ENCODE peak calls at places on chromosome 16, in ten cellular contexts. T, L, Y, O, F, R, K, M, G and V are unnamed samples. For H3K9me3, the result is how much of the 10 kb centered on the place peaks cover.

GRCh38 chr16:46629331-46629843 is 8.2 kb upstream of the SHCBP1 start:
- DNase-seq in T (peak), L (peak), Y (no peak), O (no peak), F (peak), R (peak), K (no peak), M (peak), G (no peak), V (no peak)

GRCh38 chr16:85678821-85679220 is 9.9 kb downstream of the GINS2 start:
- DNase-seq in T (no peak), L (no peak), Y (no peak), O (no peak), F (no peak), R (no peak), K (no peak), M (no peak), G (no peak), V (no peak)

GRCh38 chr16:79434771-79435170 is 165.8 kb downstream of the MAF start:
- DNase-seq in T (no peak), L (no peak), Y (no peak), O (no peak), F (no peak), R (no peak), K (no peak), M (no peak), G (no peak), V (no peak)

GRCh38 chr16:8890549-8890921 is 8.4 kb downstream of the LITAFD start:
- DNase-seq in T (no peak), L (no peak), Y (no peak), O (no peak), F (no peak), R (no peak), K (no peak), M (no peak), G (no peak), V (peak)

GRCh38 chr16:585351-585750 is 4.5 kb upstream of the RAB40C start:
- DNase-seq in T (peak), L (no peak), Y (peak), O (no peak), F (no peak), R (no peak), K (peak), M (no peak), G (no peak), V (no peak)

GRCh38 chr16:31113420-31114124 is 3.9 kb upstream of the KAT8 start:
- DNase-seq in T (no peak), L (no peak), Y (no peak), O (no peak), F (no peak), R (no peak), K (no peak), M (no peak), G (no peak), V (no peak)

GRCh38 chr16:67084345-67085028 is 25.3 kb upstream of the PHAF1 start:
- DNase-seq in T (no peak), L (peak), Y (no peak), O (no peak), F (no peak), R (peak), K (no peak), M (peak), G (no peak), V (no peak)

GRCh38 chr16:78957328-78958100 is 643.0 kb downstream of the MAF start:
- DNase-seq in T (peak), L (no peak), Y (no peak), O (no peak), F (no peak), R (no peak), K (no peak), M (no peak), G (no peak), V (no peak)

GRCh38 chr16:66928702-66929388 is 3.5 kb upstream of the RRAD start:
- DNase-seq in T (peak), L (peak), Y (no peak), O (no peak), F (peak), R (peak), K (peak), M (peak), G (no peak), V (no peak)

GRCh38 chr16:85796599-85796998 is 2.7 kb downstream of the EMC8 start:
- DNase-seq in T (no peak), L (no peak), Y (no peak), O (no peak), F (no peak), R (no peak), K (no peak), M (no peak), G (no peak), V (no peak)

GRCh38 chr16:23833960-23834685 is 1.7 kb upstream of the PRKCB start:
- DNase-seq in T (no peak), L (no peak), Y (no peak), O (no peak), F (no peak), R (no peak), K (no peak), M (no peak), G (no peak), V (no peak)

GRCh38 chr16:49369638-49370219 is 3.9 kb upstream of the C16orf78 start:
- DNase-seq in T (no peak), L (no peak), Y (no peak), O (no peak), F (no peak), R (no peak), K (no peak), M (no peak), G (no peak), V (no peak)

GRCh38 chr16:25575363-25575762 is 116.4 kb upstream of the HS3ST4 start:
- DNase-seq in T (no peak), L (no peak), Y (no peak), O (no peak), F (no peak), R (no peak), K (no peak), M (no peak), G (no peak), V (no peak)

GRCh38 chr16:57530104-57530522 is 6.3 kb downstream of the CCDC102A start:
- DNase-seq in T (no peak), L (peak), Y (peak), O (peak), F (no peak), R (peak), K (no peak), M (peak), G (no peak), V (peak)

GRCh38 chr16:72371307-72372081 is 199.5 kb upstream of the PMFBP1 start:
- DNase-seq in T (peak), L (peak), Y (no peak), O (no peak), F (no peak), R (peak), K (no peak), M (peak), G (no peak), V (no peak)

GRCh38 chr16:1871974-1872635 is at the start of gene MEIOB:
- DNase-seq in T (peak), L (no peak), Y (no peak), O (no peak), F (peak), R (no peak), K (peak), M (peak), G (no peak), V (no peak)

GRCh38 chr16:88713054-88713453 is 6.8 kb downstream of the CTU2 start:
- DNase-seq in T (no peak), L (no peak), Y (no peak), O (no peak), F (no peak), R (no peak), K (no peak), M (no peak), G (no peak), V (no peak)

GRCh38 chr16:2724816-2725348 is 4.9 kb upstream of the PRSS27 start:
- DNase-seq in T (no peak), L (no peak), Y (no peak), O (no peak), F (no peak), R (no peak), K (no peak), M (no peak), G (no peak), V (no peak)

GRCh38 chr16:84504420-84505248 is at the start of gene MEAK7:
- DNase-seq in T (peak), L (peak), Y (peak), O (peak), F (peak), R (peak), K (peak), M (peak), G (peak), V (peak)

GRCh38 chr16:4316732-4317461 is 1.0 kb downstream of the GLIS2 start:
- DNase-seq in T (peak), L (peak), Y (peak), O (no peak), F (peak), R (no peak), K (peak), M (no peak), G (no peak), V (peak)
- H3K27ac ChIP-seq in T (no peak), L (peak), Y (peak), O (no peak), F (peak), R (peak), K (peak), M (peak), G (peak), V (peak)

GRCh38 chr16:60748366-60748765 is 1287.9 kb downstream of the CDH8 start:
- DNase-seq in T (no peak), L (no peak), Y (no peak), O (no peak), F (no peak), R (no peak), K (no peak), M (no peak), G (no peak), V (no peak)

GRCh38 chr16:60740033-60740696 is 1296.1 kb downstream of the CDH8 start:
- DNase-seq in T (no peak), L (no peak), Y (no peak), O (no peak), F (no peak), R (no peak), K (no peak), M (no peak), G (no peak), V (no peak)

GRCh38 chr16:60741810-60742209 is 1294.4 kb downstream of the CDH8 start:
- DNase-seq in T (no peak), L (no peak), Y (no peak), O (no peak), F (no peak), R (no peak), K (no peak), M (no peak), G (no peak), V (no peak)

GRCh38 chr16:60744198-60744597 is 1292.0 kb downstream of the CDH8 start:
- DNase-seq in T (no peak), L (no peak), Y (no peak), O (no peak), F (no peak), R (no peak), K (no peak), M (no peak), G (no peak), V (no peak)
- H3K9me3 ChIP-seq in T (under half), L (under half), Y (under half), O (under half), F (under half), R (under half), K (under half), M (under half), G (under half), V (under half)

DNA sequence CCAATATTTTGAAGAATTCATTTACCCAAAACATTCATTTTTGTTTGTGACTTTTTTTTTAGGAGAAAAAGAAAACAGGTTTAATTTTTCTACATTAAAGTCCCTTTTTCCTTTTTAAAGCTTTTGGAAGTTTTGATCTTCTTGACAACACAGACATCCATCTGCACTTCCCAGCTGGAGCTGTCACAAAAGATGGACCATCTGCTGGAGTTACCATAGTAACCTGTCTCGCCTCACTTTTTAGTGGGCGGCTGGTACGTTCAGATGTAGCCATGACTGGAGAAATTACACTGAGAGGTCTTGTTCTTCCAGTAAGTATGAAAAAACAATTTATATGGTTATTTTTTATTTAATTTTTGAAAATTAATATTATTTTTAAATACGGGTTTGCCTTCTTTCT is 37.2 kb downstream of the SIAH1 start:
- DNase-seq in T (no peak), L (no peak), Y (no peak), O (no peak), F (no peak), R (no peak), K (no peak), M (no peak), G (no peak), V (no peak)
- H3K27ac ChIP-seq in T (no peak), L (no peak), Y (no peak), O (no peak), F (no peak), R (no peak), K (no peak), M (no peak), G (no peak), V (no peak)

DNA sequence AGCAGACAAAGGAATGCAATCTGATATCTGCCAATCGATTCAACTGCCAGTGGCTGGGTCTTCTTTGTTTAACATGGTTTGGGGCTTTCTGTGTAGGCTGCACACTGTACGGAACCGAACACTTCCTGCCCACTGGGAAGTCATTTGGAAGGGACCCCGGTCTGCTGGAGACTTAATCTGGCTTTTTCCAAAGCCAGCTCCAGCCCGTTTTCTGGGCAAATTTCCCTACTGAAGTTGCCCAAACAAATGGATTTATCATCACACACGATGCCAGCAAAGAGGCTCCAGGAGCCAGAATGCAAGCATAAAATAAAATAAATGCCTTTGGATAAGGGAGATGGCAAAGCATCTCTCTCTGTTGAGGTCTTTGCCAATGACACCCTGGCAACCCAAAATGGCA is 259.9 kb upstream of the IRX3 start:
- DNase-seq in T (no peak), L (no peak), Y (no peak), O (no peak), F (no peak), R (no peak), K (peak), M (no peak), G (no peak), V (no peak)
- H3K9me3 ChIP-seq in T (under half), L (under half), Y (under half), O (under half), F (under half), R (under half), K (under half), M (under half), G (under half), V (under half)

GRCh38 chr16:51151951-51152663 is 1.0 kb upstream of the SALL1 start:
- DNase-seq in T (no peak), L (peak), Y (peak), O (no peak), F (no peak), R (peak), K (peak), M (peak), G (no peak), V (no peak)

GRCh38 chr16:51152691-51153261 is 1.7 kb upstream of the SALL1 start:
- DNase-seq in T (no peak), L (peak), Y (no peak), O (no peak), F (no peak), R (peak), K (no peak), M (no peak), G (no peak), V (no peak)

GRCh38 chr16:51150894-51151320 is at the start of gene SALL1:
- DNase-seq in T (no peak), L (peak), Y (no peak), O (no peak), F (no peak), R (no peak), K (no peak), M (peak), G (no peak), V (no peak)

GRCh38 chr16:51150159-51150893 is 744 bp downstream of the SALL1 start:
- DNase-seq in T (no peak), L (no peak), Y (no peak), O (no peak), F (no peak), R (no peak), K (no peak), M (peak), G (no peak), V (no peak)

GRCh38 chr16:51151435-51151950 is 423 bp upstream of the SALL1 start:
- DNase-seq in T (no peak), L (peak), Y (no peak), O (no peak), F (no peak), R (peak), K (peak), M (peak), G (peak), V (no peak)
- H3K27ac ChIP-seq in T (no peak), L (no peak), Y (peak), O (no peak), F (no peak), R (peak), K (no peak), M (peak), G (peak), V (no peak)

GRCh38 chr16:59758848-59759247 is 1024.7 kb upstream of the GOT2 start:
- DNase-seq in T (no peak), L (no peak), Y (no peak), O (no peak), F (no peak), R (no peak), K (no peak), M (no peak), G (no peak), V (no peak)

GRCh38 chr16:59754854-59755253 is 1020.7 kb upstream of the GOT2 start:
- DNase-seq in T (no peak), L (no peak), Y (no peak), O (no peak), F (no peak), R (no peak), K (peak), M (no peak), G (no peak), V (no peak)
- H3K9me3 ChIP-seq in T (under half), L (under half), Y (under half), O (under half), F (under half), R (under half), K (under half), M (under half), G (under half), V (under half)

GRCh38 chr16:81677375-81677737 is 101.7 kb upstream of the PLCG2 start:
- DNase-seq in T (no peak), L (no peak), Y (no peak), O (no peak), F (no peak), R (no peak), K (no peak), M (no peak), G (no peak), V (no peak)
- H3K27ac ChIP-seq in T (no peak), L (no peak), Y (no peak), O (no peak), F (no peak), R (no peak), K (no peak), M (no peak), G (no peak), V (no peak)